ENCODE peak calls at places on chromosome 11, in four cellular contexts. V is prostate gland, B is ascending aorta, C is fibroblast of pulmonary artery. I is an unnamed sample.

GRCh38 chr11:94473177-94473799 is 20.4 kb downstream of the MRE11 start:
- DNase-seq in V (no peak), C (peak; percentile 11), B (no peak), I (no peak)

GRCh38 chr11:2120359-2121100 is 18.7 kb downstream of the IGF2 start:
- DNase-seq in B (no peak), C (no peak), V (no peak), I (no peak)

GRCh38 chr11:10375280-10376048 is 70.6 kb downstream of the ADM start:
- DNase-seq in B (no peak), C (peak; percentile 58), V (no peak), I (no peak)

GRCh38 chr11:123145661-123146060 is 49.4 kb downstream of the CLMP start:
- DNase-seq in V (no peak), B (no peak), C (no peak), I (no peak)

GRCh38 chr11:235180-235997 is 753 bp downstream of the SIRT3 start:
- DNase-seq in V (no peak), C (peak; percentile 59), B (peak; percentile 62), I (no peak)

GRCh38 chr11:66861051-66861773 is 4.3 kb downstream of the LRFN4 start:
- DNase-seq in V (no peak), C (no peak), B (no peak), I (no peak)

GRCh38 chr11:62770778-62771143 is 435 bp upstream of the TAF6L start:
- DNase-seq in B (no peak), V (no peak), C (no peak), I (no peak)

GRCh38 chr11:43834291-43834690 is 46.3 kb upstream of the ALKBH3 start:
- DNase-seq in C (no peak), B (no peak), V (no peak), I (no peak)

GRCh38 chr11:44133335-44133946 is 38.0 kb downstream of the EXT2 start:
- DNase-seq in V (no peak), B (no peak), C (peak; percentile 72), I (no peak)

GRCh38 chr11:58564226-58564625 is 11.4 kb downstream of the LPXN start:
- DNase-seq in B (no peak), V (no peak), C (no peak), I (no peak)

GRCh38 chr11:119854521-119854920 is 125.5 kb upstream of the NECTIN1 start:
- DNase-seq in B (no peak), V (peak; percentile 20), C (no peak), I (no peak)

GRCh38 chr11:2625183-2625582 is 74.6 kb downstream of the KCNQ1OT1 start:
- DNase-seq in C (no peak), B (no peak), V (no peak), I (no peak)

GRCh38 chr11:36540998-36541397 is 26.8 kb upstream of the RAG1 start:
- DNase-seq in C (peak; percentile 69), V (no peak), B (no peak), I (no peak)
- TF ChIP-seq CTCF in C (peak; percentile 46), V (no peak), B (no peak), I (no peak)

GRCh38 chr11:131583823-131584222 is 213.4 kb downstream of the NTM start:
- DNase-seq in C (no peak), V (no peak), B (no peak), I (no peak)

GRCh38 chr11:131581006-131581405 is 210.6 kb downstream of the NTM start:
- DNase-seq in B (no peak), V (no peak), C (no peak), I (no peak)

GRCh38 chr11:131582021-131582531 is 211.7 kb downstream of the NTM start:
- DNase-seq in V (no peak), B (no peak), C (no peak), I (no peak)

GRCh38 chr11:131580466-131580865 is 210.1 kb downstream of the NTM start:
- DNase-seq in B (no peak), V (no peak), C (no peak), I (no peak)

GRCh38 chr11:131579932-131580387 is 209.5 kb downstream of the NTM start:
- DNase-seq in V (no peak), C (peak; percentile 11), B (no peak), I (no peak)
- TF ChIP-seq CTCF in V (peak; percentile 6), C (peak; percentile 40), B (no peak), I (no peak)

GRCh38 chr11:17890333-17890732 is 122.5 kb downstream of the SERGEF start:
- DNase-seq in V (no peak), C (peak; percentile 7), B (no peak), I (no peak)
- TF ChIP-seq CTCF in V (no peak), C (peak; percentile 34), B (no peak), I (no peak)

GRCh38 chr11:35144103-35144741 is 5.3 kb downstream of the CD44 start:
- DNase-seq in C (peak; percentile 66), V (peak; percentile 25), B (no peak), I (no peak)
- TF ChIP-seq CTCF in C (no peak), V (no peak), B (no peak), I (no peak)

DNA sequence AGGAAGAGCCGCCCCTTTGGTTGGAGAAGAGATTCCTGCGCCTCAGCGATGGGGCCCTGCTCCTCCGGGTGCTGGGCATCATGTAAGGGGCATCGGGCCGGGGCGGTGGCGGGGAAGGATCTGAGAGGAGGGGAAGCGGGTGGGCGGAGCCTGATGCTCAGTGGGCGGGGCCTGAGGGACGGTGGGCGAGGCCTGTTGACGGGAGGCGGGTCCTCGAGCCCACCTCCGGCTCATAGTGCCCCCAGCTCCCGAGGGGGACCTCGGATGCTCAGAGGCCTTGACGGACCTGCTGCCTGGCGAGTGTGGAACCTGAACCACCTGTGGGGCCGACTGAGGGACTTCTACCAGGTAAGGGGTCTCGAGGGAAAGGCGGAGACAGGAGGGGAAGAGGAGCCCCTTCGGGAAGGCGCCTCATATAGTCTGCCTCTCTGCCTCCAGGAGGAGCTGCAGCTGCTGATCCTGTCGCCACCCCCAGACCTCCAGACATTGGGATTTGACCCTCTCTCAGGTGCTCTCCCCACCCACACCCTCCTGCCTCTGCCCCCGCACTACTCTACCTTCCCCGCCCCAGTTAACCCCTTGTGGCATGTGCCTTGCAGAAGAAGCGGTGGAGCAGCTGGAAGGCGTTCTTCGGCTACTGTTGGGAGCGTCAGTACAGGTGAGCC is 799 bp downstream of the CCDC88B start:
- DNase-seq in C (no peak), V (no peak), B (no peak), I (no peak)
- TF ChIP-seq CTCF in C (no peak), V (no peak), B (no peak), I (no peak)

GRCh38 chr11:132278801-132279574 is 908.6 kb downstream of the NTM start:
- DNase-seq in V (no peak), C (peak; percentile 31), B (no peak), I (no peak)
- TF ChIP-seq CTCF in V (no peak), C (peak; percentile 35), B (no peak), I (no peak)

GRCh38 chr11:115530752-115531151 is 26.5 kb upstream of the CADM1 start:
- DNase-seq in C (no peak), V (no peak), B (no peak), I (no peak)
- TF ChIP-seq CTCF in C (no peak), V (no peak), B (no peak), I (no peak)

GRCh38 chr11:121534131-121535093 is 81.6 kb upstream of the SORL1-AS1 start:
- DNase-seq in B (no peak), V (peak; percentile 30), C (peak; percentile 26), I (no peak)
- TF ChIP-seq CTCF in B (peak; percentile 64), V (peak; percentile 78), C (peak; percentile 26), I (no peak)

GRCh38 chr11:12744831-12745502 is 70.7 kb downstream of the TEAD1 start:
- DNase-seq in C (no peak), B (no peak), V (no peak), I (no peak)

GRCh38 chr11:12748561-12748960 is 74.3 kb downstream of the TEAD1 start:
- DNase-seq in C (no peak), V (no peak), B (no peak), I (no peak)

GRCh38 chr11:12745787-12746186 is 71.6 kb downstream of the TEAD1 start:
- DNase-seq in C (no peak), B (no peak), V (no peak), I (no peak)

GRCh38 chr11:12743834-12744449 is 69.7 kb downstream of the TEAD1 start:
- DNase-seq in C (no peak), B (no peak), V (no peak), I (no peak)

DNA sequence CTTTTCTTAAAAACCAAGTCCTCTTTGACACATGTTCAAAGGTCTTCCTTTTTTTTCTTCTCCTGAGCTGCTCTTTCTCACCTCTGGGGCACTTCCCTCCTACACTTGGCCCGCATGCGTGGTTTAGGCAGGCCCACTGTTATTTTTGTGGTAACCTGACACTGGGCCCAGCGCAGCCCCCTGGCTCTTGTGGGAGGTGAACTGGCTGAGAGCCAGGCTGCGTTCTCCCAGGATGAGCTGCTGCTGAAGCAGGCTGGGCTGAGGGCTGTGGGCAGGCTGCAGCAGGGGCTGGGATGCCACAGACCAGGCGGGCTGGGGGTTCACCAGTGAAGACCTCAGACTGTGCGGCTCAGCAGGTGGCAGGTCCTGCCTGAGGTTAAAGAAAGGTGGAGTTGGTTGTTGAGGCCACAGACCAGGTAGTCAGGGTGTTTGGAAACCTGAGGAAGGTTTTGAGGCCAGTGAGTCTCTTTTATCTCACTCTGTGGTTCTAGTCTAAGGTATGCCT is 72.4 kb downstream of the TEAD1 start:
- DNase-seq in V (no peak), C (peak; percentile 93), B (peak; percentile 68), I (peak; percentile 48)
- TF ChIP-seq CTCF in V (no peak), C (no peak), B (no peak), I (no peak)